ENCODE peak calls at places on chromosomes 2 and 18, in seven cellular contexts. W is activated CD4-positive, alpha-beta memory T cell treated with anti-CD3 and anti-CD28 coated beads for 36 hours; K is CD8-positive, alpha-beta T cell; S is GM18507; X is endothelial cell of umbilical vein; G is activated effector memory CD4-positive, alpha-beta T cell treated with anti-CD3 and anti-CD28 coated beads, Interleukin-2, amount 50 U/mL, for 16 hours; M is NCI-H1105 treated with DMSO at 0.1 percent for 48 hours. V is an unnamed sample.

GRCh38 chr18:58838165-58838860 is 26.4 kb upstream of the ZNF532 start:
- DNase-seq in W (no peak), K (no peak), S (no peak), X (no peak), G (no peak), M (no peak), V (no peak)

GRCh38 chr2:97699765-97700444 is 13.5 kb upstream of the ZAP70 start:
- DNase-seq in W (peak), K (peak), S (no peak), X (peak), G (peak), M (peak), V (peak)

GRCh38 chr2:238162516-238163441 is 4.0 kb downstream of the ERFE start:
- DNase-seq in W (no peak), K (no peak), S (no peak), X (no peak), G (peak), M (no peak), V (no peak)

GRCh38 chr2:37156071-37156856 is 516 bp downstream of the EIF2AK2 start:
- DNase-seq in W (peak), K (no peak), S (no peak), X (peak), G (no peak), M (peak), V (peak)

GRCh38 chr2:120316528-120317179 is 29.3 kb upstream of the INHBB start:
- DNase-seq in W (no peak), K (no peak), S (no peak), X (no peak), G (peak), M (no peak), V (no peak)

GRCh38 chr2:227324671-227325055 is 388 bp upstream of the MFF start:
- DNase-seq in W (no peak), K (peak), S (no peak), X (no peak), G (no peak), M (no peak), V (no peak)

GRCh38 chr2:151761687-151762086 is 27.4 kb upstream of the NEB start:
- DNase-seq in W (no peak), K (no peak), S (no peak), X (no peak), G (no peak), M (no peak), V (no peak)

GRCh38 chr2:11821705-11822104 is 75.3 kb downstream of the LPIN1 start:
- DNase-seq in W (no peak), K (no peak), S (no peak), X (no peak), G (no peak), M (no peak), V (no peak)

GRCh38 chr2:178298785-178299212 is 104.5 kb downstream of the OSBPL6 start:
- DNase-seq in W (no peak), K (no peak), S (no peak), X (peak), G (no peak), M (no peak), V (peak)

GRCh38 chr2:204176306-204176705 is 239.7 kb downstream of the ICOS start:
- DNase-seq in W (no peak), K (no peak), S (no peak), X (no peak), G (no peak), M (no peak), V (no peak)

GRCh38 chr18:78688249-78688648 is 291.4 kb upstream of the SALL3 start:
- DNase-seq in W (no peak), K (no peak), S (no peak), X (no peak), G (no peak), M (no peak), V (no peak)

GRCh38 chr18:54240629-54241107 is 16.2 kb upstream of the MBD2 start:
- DNase-seq in W (no peak), K (no peak), S (no peak), X (no peak), G (no peak), M (no peak), V (no peak)

GRCh38 chr2:221553333-221553732 is 18.8 kb downstream of the EPHA4 start:
- DNase-seq in W (no peak), K (no peak), S (no peak), X (no peak), G (no peak), M (no peak), V (no peak)

GRCh38 chr2:162221064-162221463 is 22.2 kb downstream of the FAP start:
- DNase-seq in W (peak), K (peak), S (peak), X (peak), G (peak), M (no peak), V (peak)

GRCh38 chr18:77054606-77055428 is 77.8 kb downstream of the MBP start:
- DNase-seq in W (peak), K (peak), S (peak), X (peak), G (peak), M (no peak), V (peak)

GRCh38 chr18:24964213-24964612 is 387.8 kb downstream of the ZNF521 start:
- DNase-seq in W (no peak), K (no peak), S (no peak), X (no peak), G (no peak), M (no peak), V (peak)

GRCh38 chr18:35343488-35343935 is 708 bp downstream of the ZNF24 start:
- DNase-seq in W (no peak), K (no peak), S (no peak), X (no peak), G (no peak), M (no peak), V (no peak)

GRCh38 chr2:102142829-102143449 is 393 bp downstream of the IL1R1 start:
- DNase-seq in W (no peak), K (no peak), S (no peak), X (no peak), G (no peak), M (no peak), V (peak)

GRCh38 chr2:113024730-113025129 is 19.5 kb downstream of the IL36A start:
- DNase-seq in W (no peak), K (no peak), S (no peak), X (no peak), G (no peak), M (no peak), V (no peak)

GRCh38 chr2:83055338-83056010 is 1403.6 kb downstream of the SUCLG1 start:
- DNase-seq in W (no peak), K (no peak), S (no peak), X (peak), G (no peak), M (no peak), V (peak)

GRCh38 chr18:76406791-76407190 is 88.3 kb downstream of the ZNF516 start:
- DNase-seq in W (no peak), K (no peak), S (no peak), X (no peak), G (peak), M (no peak), V (no peak)

GRCh38 chr2:222878877-222879601 is 18.2 kb downstream of the ACSL3 start:
- DNase-seq in W (no peak), K (no peak), S (no peak), X (peak), G (no peak), M (no peak), V (peak)

GRCh38 chr2:32355976-32356734 is 668 bp upstream of the BIRC6 start:
- DNase-seq in W (no peak), K (no peak), S (no peak), X (no peak), G (no peak), M (no peak), V (peak)

GRCh38 chr18:10559566-10560456 is 34.0 kb downstream of the NAPG start:
- DNase-seq in W (peak), K (no peak), S (peak), X (peak), G (peak), M (no peak), V (no peak)

GRCh38 chr18:50836521-50836957 is 16.7 kb upstream of the MRO start:
- DNase-seq in W (no peak), K (no peak), S (no peak), X (peak), G (no peak), M (no peak), V (peak)

GRCh38 chr2:8803658-8804379 is 33.6 kb downstream of the KIDINS220 start:
- DNase-seq in W (peak), K (no peak), S (no peak), X (peak), G (peak), M (no peak), V (peak)

GRCh38 chr2:70672990-70673647 is 94.9 kb downstream of the ADD2 start:
- DNase-seq in W (no peak), K (no peak), S (no peak), X (no peak), G (no peak), M (no peak), V (no peak)

GRCh38 chr2:17879137-17879912 is 858 bp downstream of the KCNS3 start:
- DNase-seq in W (no peak), K (no peak), S (peak), X (peak), G (no peak), M (peak), V (peak)

GRCh38 chr2:102110168-102110567 is 32.4 kb upstream of the IL1R1 start:
- DNase-seq in W (no peak), K (no peak), S (no peak), X (no peak), G (no peak), M (no peak), V (no peak)

GRCh38 chr2:13015941-13016340 is 299.2 kb downstream of the TRIB2 start:
- DNase-seq in W (no peak), K (no peak), S (no peak), X (no peak), G (no peak), M (no peak), V (no peak)

GRCh38 chr18:77101410-77102245 is 31.0 kb downstream of the MBP start:
- DNase-seq in W (peak), K (peak), S (no peak), X (peak), G (peak), M (no peak), V (peak)

GRCh38 chr2:98508690-98509054 is 64.0 kb downstream of the INPP4A start:
- DNase-seq in W (peak), K (peak), S (no peak), X (no peak), G (peak), M (no peak), V (peak)

GRCh38 chr2:170770008-170770303 is 222 bp upstream of the ERICH2 start:
- DNase-seq in W (no peak), K (no peak), S (peak), X (no peak), G (no peak), M (peak), V (no peak)

GRCh38 chr2:56185101-56185581 is 1.4 kb downstream of the CCDC85A start:
- DNase-seq in W (no peak), K (no peak), S (no peak), X (no peak), G (no peak), M (peak), V (no peak)

V was measured in bronchial epithelial cell.